ENCODE peak calls at places on chromosome 2, in eight cellular contexts. R is PC-9, K is OCI-LY7, Z is aorta, T is ureter, V is KBM-7, D is NCI-H446, F is EL. B is an unnamed sample.

GRCh38 chr2:61763605-61764034 is 90.2 kb downstream of the FAM161A start:
- DNase-seq in Z (peak; percentile 88), V (no peak), F (peak; percentile 92), T (peak; percentile 83), K (no peak), D (peak; percentile 63), R (no peak), B (peak; percentile 84)

GRCh38 chr2:147844691-147845607 is at the start of gene ACVR2A:
- DNase-seq in F (peak; percentile 45), R (peak; percentile 35), Z (peak; percentile 52), D (peak; percentile 5), K (peak; percentile 64), V (peak; percentile 57), T (peak; percentile 51), B (peak; percentile 25)

GRCh38 chr2:189116984-189117383 is 62.6 kb downstream of the COL5A2 start:
- DNase-seq in R (no peak), K (no peak), T (no peak), F (no peak), V (no peak), Z (no peak), D (no peak), B (no peak)

GRCh38 chr2:234335676-234336228 is 161.1 kb downstream of the ARL4C start:
- DNase-seq in F (peak; percentile 74), V (no peak), D (no peak), T (peak; percentile 86), Z (peak; percentile 94), R (no peak), K (no peak), B (peak; percentile 38)

GRCh38 chr2:8416172-8416571 is 265.7 kb upstream of the ID2 start:
- DNase-seq in V (no peak), Z (no peak), R (no peak), T (no peak), K (no peak), F (no peak), D (no peak), B (no peak)

GRCh38 chr2:188922191-188922590 is 52.0 kb upstream of the COL3A1 start:
- DNase-seq in D (no peak), V (no peak), K (no peak), T (no peak), R (no peak), Z (no peak), F (no peak), B (no peak)

GRCh38 chr2:3696542-3696941 is 6.8 kb upstream of the DCDC2C start:
- DNase-seq in V (no peak), Z (no peak), D (no peak), K (no peak), R (no peak), T (no peak), F (no peak), B (no peak)

GRCh38 chr2:12006841-12007240 is 260.4 kb downstream of the LPIN1 start:
- DNase-seq in R (no peak), D (no peak), T (no peak), F (peak; percentile 58), Z (no peak), K (no peak), V (no peak), B (no peak)

GRCh38 chr2:33145459-33145858 is 198.7 kb downstream of the LTBP1 start:
- DNase-seq in R (no peak), T (no peak), D (no peak), K (no peak), F (no peak), Z (no peak), V (no peak), B (no peak)

GRCh38 chr2:216596986-216597509 is 36.2 kb upstream of the IGFBP2 start:
- DNase-seq in V (no peak), D (no peak), Z (no peak), K (no peak), T (no peak), F (peak; percentile 49), R (no peak), B (no peak)

GRCh38 chr2:105769504-105769903 is 24.8 kb downstream of the NCK2 start:
- DNase-seq in V (no peak), D (no peak), T (no peak), Z (no peak), K (no peak), R (no peak), F (no peak), B (no peak)

GRCh38 chr2:156602552-156602933 is 166.4 kb downstream of the GPD2 start:
- DNase-seq in V (no peak), K (no peak), D (no peak), F (no peak), R (no peak), Z (no peak), T (no peak), B (no peak)

GRCh38 chr2:6434396-6434795 is 431.3 kb downstream of the CMPK2 start:
- DNase-seq in F (no peak), R (no peak), D (no peak), K (no peak), T (no peak), V (no peak), Z (no peak), B (no peak)

GRCh38 chr2:241314181-241314932 is 1.1 kb downstream of the HDLBP start:
- DNase-seq in D (no peak), K (no peak), F (no peak), Z (no peak), V (peak; percentile 48), T (no peak), R (peak; percentile 49), B (no peak)

GRCh38 chr2:238158807-238159539 is at the start of gene ERFE:
- DNase-seq in T (no peak), D (no peak), V (peak; percentile 31), F (peak; percentile 63), K (peak; percentile 70), R (no peak), Z (peak; percentile 49), B (no peak)

GRCh38 chr2:49351531-49351930 is 197.2 kb upstream of the FSHR start:
- DNase-seq in K (no peak), V (no peak), T (no peak), R (no peak), D (no peak), F (no peak), Z (no peak), B (no peak)

GRCh38 chr2:11175293-11175795 is 20.1 kb downstream of the SLC66A3 start:
- DNase-seq in V (peak; percentile 76), T (no peak), D (no peak), F (peak; percentile 68), K (no peak), R (no peak), Z (peak; percentile 70), B (no peak)

GRCh38 chr2:230678451-230678850 is 34.2 kb upstream of the CAB39 start:
- DNase-seq in T (no peak), R (no peak), Z (no peak), V (peak; percentile 85), D (no peak), F (no peak), K (no peak), B (no peak)

GRCh38 chr2:47227532-47228166 is 72.5 kb upstream of the STPG4 start:
- DNase-seq in V (no peak), Z (no peak), R (no peak), T (no peak), F (no peak), D (no peak), K (no peak), B (no peak)

GRCh38 chr2:45968946-45969584 is 317.6 kb downstream of the PRKCE start:
- DNase-seq in Z (no peak), F (peak; percentile 54), K (no peak), D (no peak), V (no peak), R (no peak), T (peak; percentile 47), B (no peak)

GRCh38 chr2:30110773-30111172 is 36.0 kb upstream of the YPEL5 start:
- DNase-seq in R (no peak), K (no peak), D (no peak), F (peak; percentile 36), V (no peak), T (no peak), Z (no peak), B (no peak)